ENCODE peak calls at places on chromosomes 5 and 9, in five cellular contexts. Q is NB4, A is suprapubic skin, X is GM12891, F is esophagus squamous epithelium. C is an unnamed sample.

GRCh38 chr9:108768739-108769138 is 87.0 kb downstream of the ACTL7B start:
- DNase-seq in Q (no peak), A (no peak), X (no peak), F (no peak), C (no peak)

GRCh38 chr9:121699271-121700164 is 48.1 kb downstream of the DAB2IP start:
- DNase-seq in Q (peak), A (peak), X (peak), F (no peak), C (peak)

GRCh38 chr5:141040093-141040762 is 10.9 kb upstream of the PCDHB1 start:
- DNase-seq in Q (no peak), A (no peak), X (no peak), F (no peak), C (no peak)

GRCh38 chr9:119838210-119838609 is 469.0 kb upstream of the BRINP1 start:
- DNase-seq in Q (no peak), A (no peak), X (no peak), F (no peak), C (no peak)

GRCh38 chr9:87725900-87726709 is at the start of gene CTSL:
- DNase-seq in Q (peak), A (peak), X (no peak), F (peak), C (peak)

GRCh38 chr5:74430910-74431309 is 209.6 kb downstream of the ENC1 start:
- DNase-seq in Q (no peak), A (no peak), X (no peak), F (no peak), C (no peak)

GRCh38 chr5:127343313-127343712 is 52.7 kb downstream of the MEGF10 start:
- DNase-seq in Q (no peak), A (no peak), X (no peak), F (no peak), C (no peak)

GRCh38 chr5:176162206-176162605 is 76.0 kb upstream of the SIMC1 start:
- DNase-seq in Q (no peak), A (no peak), X (no peak), F (no peak), C (no peak)

GRCh38 chr5:172641359-172642045 is 439 bp downstream of the NEURL1B start:
- DNase-seq in Q (no peak), A (no peak), X (peak), F (no peak), C (no peak)

GRCh38 chr5:58261605-58262004 is 198.3 kb downstream of the PLK2 start:
- DNase-seq in Q (no peak), A (no peak), X (no peak), F (no peak), C (no peak)

GRCh38 chr5:6889030-6889429 is 175.8 kb downstream of the TENT4A start:
- DNase-seq in Q (no peak), A (no peak), X (no peak), F (no peak), C (no peak)

GRCh38 chr9:69137311-69137710 is 36.8 kb upstream of the TJP2 start:
- DNase-seq in Q (no peak), A (no peak), X (no peak), F (no peak), C (no peak)

GRCh38 chr5:149804478-149805450 is 74.7 kb downstream of the PPARGC1B start:
- DNase-seq in Q (peak), A (no peak), X (no peak), F (no peak), C (no peak)

GRCh38 chr9:21682981-21683380 is 119.5 kb upstream of the MTAP start:
- DNase-seq in Q (no peak), A (no peak), X (no peak), F (no peak), C (no peak)

GRCh38 chr5:16550316-16550952 is 66.4 kb downstream of the RETREG1 start:
- DNase-seq in Q (peak), A (no peak), X (peak), F (no peak), C (peak)

GRCh38 chr5:160507181-160507811 is 85.6 kb downstream of the PTTG1 start:
- DNase-seq in Q (peak), A (no peak), X (no peak), F (no peak), C (no peak)

GRCh38 chr5:149434162-149435014 is 55.3 kb upstream of the IL17B start:
- DNase-seq in Q (peak), A (no peak), X (peak), F (no peak), C (no peak)

GRCh38 chr9:129413537-129414376 is 207.1 kb downstream of the C9orf50 start:
- DNase-seq in Q (peak), A (peak), X (peak), F (peak), C (peak)

GRCh38 chr5:52840286-52841050 is 52.8 kb downstream of the ITGA1 start:
- DNase-seq in Q (no peak), A (no peak), X (no peak), F (no peak), C (no peak)

GRCh38 chr9:124835026-124835501 is 18.2 kb upstream of the WDR38 start:
- DNase-seq in Q (no peak), A (no peak), X (no peak), F (no peak), C (no peak)

GRCh38 chr5:115431116-115431515 is 113.5 kb downstream of the FEM1C start:
- DNase-seq in Q (no peak), A (no peak), X (no peak), F (no peak), C (no peak)

DNA sequence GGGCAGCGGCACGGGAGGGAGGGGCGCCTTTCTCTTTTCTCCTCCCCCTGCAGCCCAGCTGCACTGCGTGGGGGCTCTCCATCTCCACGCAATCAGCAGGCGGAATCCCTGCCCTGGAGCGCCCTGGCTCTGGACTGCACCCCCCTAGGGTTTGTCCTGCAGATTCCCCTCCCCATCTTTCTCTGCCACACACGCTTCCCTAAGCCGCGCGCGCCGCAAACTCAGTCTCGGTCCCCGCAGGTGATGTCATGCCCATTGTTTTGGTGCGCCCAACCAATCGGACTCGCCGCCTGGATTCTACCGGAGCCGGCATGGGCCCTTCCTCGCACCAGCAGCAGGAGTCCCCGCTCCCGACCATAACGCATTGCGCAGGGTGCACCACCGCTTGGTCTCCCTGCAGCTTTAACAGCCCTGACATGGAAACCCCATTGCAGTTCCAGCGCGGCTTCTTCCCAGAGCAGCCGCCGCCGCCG is at the start of gene KCNN2:
- DNase-seq in Q (no peak), A (peak), X (peak), F (no peak), C (peak)
- TF ChIP-seq POLR2A in Q (no peak), A (no peak), X (no peak), F (no peak), C (no peak)

DNA sequence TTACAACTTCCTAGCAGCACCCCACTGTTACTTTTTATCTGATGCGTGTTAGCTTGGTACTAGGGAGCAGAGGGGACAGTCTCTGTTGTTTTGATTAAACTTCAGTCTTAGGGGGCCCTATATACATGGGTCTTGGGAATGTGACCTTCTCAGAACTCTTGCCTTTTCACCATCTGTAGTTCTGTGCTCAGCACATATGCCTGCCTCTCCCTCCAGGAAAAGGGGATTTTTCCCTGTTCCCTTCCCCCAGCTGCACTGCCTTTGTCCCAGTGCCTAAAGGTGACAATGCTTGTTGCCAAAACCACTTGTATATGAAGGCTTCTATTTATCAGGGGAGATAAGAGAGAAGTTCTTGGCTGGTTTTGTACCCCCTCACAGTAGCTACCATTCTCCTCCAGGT is 9.8 kb upstream of the CAMK4 start:
- DNase-seq in Q (no peak), A (no peak), X (no peak), F (no peak), C (no peak)
- TF ChIP-seq POLR2A in Q (no peak), A (no peak), X (no peak), F (no peak), C (no peak)

GRCh38 chr9:94178927-94179326 is 80.2 kb upstream of the ZNF169 start:
- DNase-seq in Q (no peak), A (no peak), X (no peak), F (no peak), C (no peak)

GRCh38 chr9:94182532-94182931 is 76.6 kb upstream of the ZNF169 start:
- DNase-seq in Q (no peak), A (no peak), X (no peak), F (no peak), C (no peak)

GRCh38 chr9:94183240-94183999 is 75.7 kb upstream of the ZNF169 start:
- DNase-seq in Q (no peak), A (no peak), X (no peak), F (no peak), C (no peak)

GRCh38 chr9:94176582-94176981 is 82.5 kb upstream of the ZNF169 start:
- DNase-seq in Q (no peak), A (no peak), X (no peak), F (no peak), C (no peak)

GRCh38 chr9:94181782-94182181 is 77.3 kb upstream of the ZNF169 start:
- DNase-seq in Q (no peak), A (no peak), X (no peak), F (no peak), C (no peak)
- TF ChIP-seq POLR2A in Q (no peak), A (no peak), X (no peak), F (no peak), C (no peak)

GRCh38 chr9:137217276-137218211 is 4.5 kb downstream of the RNF208 start:
- DNase-seq in Q (no peak), A (peak), X (no peak), F (no peak), C (peak)
- TF ChIP-seq POLR2A in Q (no peak), A (no peak), X (no peak), F (peak), C (no peak)

GRCh38 chr9:128242828-128243485 is 32.9 kb downstream of the GOLGA2 start:
- DNase-seq in Q (no peak), A (no peak), X (no peak), F (no peak), C (no peak)

GRCh38 chr9:128245293-128246151 is 30.3 kb downstream of the GOLGA2 start:
- DNase-seq in Q (peak), A (no peak), X (no peak), F (no peak), C (peak)

GRCh38 chr9:128243486-128244415 is 32.1 kb downstream of the GOLGA2 start:
- DNase-seq in Q (no peak), A (no peak), X (no peak), F (no peak), C (no peak)

GRCh38 chr9:128246471-128246870 is 29.3 kb downstream of the GOLGA2 start:
- DNase-seq in Q (peak), A (no peak), X (no peak), F (no peak), C (no peak)

DNA sequence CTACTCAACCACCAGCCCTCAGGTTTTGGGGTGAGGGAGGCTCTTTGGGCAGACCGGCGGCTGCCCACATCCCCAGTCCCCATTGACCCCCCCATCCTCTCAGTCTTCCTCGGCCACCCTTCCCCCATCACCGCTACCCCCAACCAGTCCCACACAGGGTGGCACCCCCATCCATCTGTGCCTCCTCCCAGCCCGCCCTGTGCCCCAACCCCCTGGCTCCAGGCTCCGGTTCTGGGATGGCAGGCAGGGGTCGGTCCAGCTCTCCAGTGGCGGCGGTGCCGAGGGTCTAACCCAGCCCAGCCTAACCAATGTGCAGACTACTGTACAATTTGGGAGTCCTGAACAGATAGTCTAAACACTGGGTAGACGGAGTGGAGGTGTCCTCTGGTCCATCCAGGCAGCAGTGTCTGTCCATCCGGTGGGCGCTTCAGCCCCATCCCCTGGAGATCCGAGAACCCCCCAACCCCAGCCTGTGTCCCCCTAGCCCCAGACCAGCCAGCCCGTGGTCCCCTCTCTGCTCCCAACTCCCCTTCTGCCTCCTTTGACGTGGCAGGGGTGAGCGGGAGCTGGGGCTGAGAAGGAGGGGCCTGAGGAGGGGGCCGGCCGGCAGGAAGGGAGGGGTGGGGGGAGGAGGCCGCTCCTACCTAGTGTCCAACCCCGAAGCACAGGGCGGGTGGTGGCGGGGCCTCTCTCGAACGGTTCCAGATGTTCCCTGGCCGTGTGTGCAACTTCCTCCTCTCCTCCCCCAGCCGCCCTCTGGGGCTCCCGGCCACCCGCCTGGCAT is 31.2 kb downstream of the GOLGA2 start:
- DNase-seq in Q (peak), A (peak), X (no peak), F (no peak), C (peak)
- TF ChIP-seq POLR2A in Q (peak), A (no peak), X (no peak), F (peak), C (no peak)

GRCh38 chr9:113380869-113381378 is 4.1 kb upstream of the HDHD3 start:
- DNase-seq in Q (peak), A (no peak), X (no peak), F (no peak), C (no peak)

GRCh38 chr9:113375057-113376023 is 1.4 kb downstream of the HDHD3 start:
- DNase-seq in Q (no peak), A (no peak), X (no peak), F (no peak), C (no peak)

GRCh38 chr9:113373255-113373654 is 3.5 kb downstream of the HDHD3 start:
- DNase-seq in Q (no peak), A (no peak), X (no peak), F (no peak), C (no peak)

GRCh38 chr9:113373676-113374392 is 3.0 kb downstream of the HDHD3 start:
- DNase-seq in Q (no peak), A (no peak), X (no peak), F (no peak), C (no peak)

GRCh38 chr9:113376634-113377531 is at the start of gene HDHD3:
- DNase-seq in Q (peak), A (peak), X (peak), F (peak), C (peak)
- TF ChIP-seq POLR2A in Q (peak), A (no peak), X (peak), F (peak), C (no peak)

DNA sequence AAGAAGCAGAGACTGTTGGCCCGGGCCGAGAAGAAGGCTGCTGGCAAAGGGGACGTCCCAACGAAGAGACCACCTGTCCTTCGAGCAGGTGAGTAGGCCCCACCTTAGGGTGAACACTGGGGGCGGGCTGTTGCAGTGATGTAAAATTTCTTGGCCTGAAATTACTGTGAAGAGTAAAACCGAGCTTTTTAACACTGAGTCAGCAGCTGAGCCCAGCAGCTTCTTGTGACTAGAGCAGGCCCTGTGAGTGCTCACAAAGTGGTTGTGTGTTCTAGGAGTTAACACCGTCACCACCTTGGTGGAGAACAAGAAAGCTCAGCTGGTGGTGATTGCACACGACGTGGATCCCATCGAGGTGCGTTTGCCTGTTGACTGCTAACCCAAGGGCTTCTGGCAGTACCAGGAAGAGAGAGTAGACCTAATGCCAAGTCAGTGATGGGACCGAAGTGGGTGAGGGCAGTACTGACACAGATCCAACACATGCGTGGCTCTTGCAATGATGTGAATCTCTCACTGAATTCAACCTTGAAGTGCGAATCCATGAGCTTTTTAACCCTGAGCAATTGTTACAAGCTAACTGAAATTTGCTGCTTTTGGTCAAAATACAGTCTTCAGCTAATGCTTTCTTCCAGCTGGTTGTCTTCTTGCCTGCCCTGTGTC is 2.1 kb downstream of the RPL7A start:
- DNase-seq in Q (no peak), A (no peak), X (no peak), F (no peak), C (no peak)
- TF ChIP-seq POLR2A in Q (no peak), A (no peak), X (peak), F (no peak), C (no peak)

C was measured in lower leg skin.